ENCODE peak calls at places on chromosome 13, in ten cellular contexts. Q is endothelial cell of umbilical vein; G is stimulated activated CD4-positive, alpha-beta T cell treated with anti-CD3 and anti-CD28 coated beads, Interleukin-4, amount 100 ng/mL, for 24 hours; K is GM10248; I is GDM1; A is NCI-H1092 treated with DMSO at 0.1 percent for 48 hours; C is kidney tubule cell; U is AG20443; O is mucosa of gallbladder; S is CD4-positive, alpha-beta T cell. P is an unnamed sample.

GRCh38 chr13:110503037-110503901 is 58.3 kb downstream of the RAB20 start:
- DNase-seq in S (no peak), A (no peak), G (no peak), I (no peak), K (no peak), O (no peak), C (no peak), Q (no peak), U (peak), P (no peak)

GRCh38 chr13:52353116-52353718 is 52.8 kb downstream of the THSD1 start:
- DNase-seq in O (no peak), K (no peak), I (no peak), Q (no peak), A (no peak), U (peak), C (no peak), G (no peak), S (no peak), P (no peak)

GRCh38 chr13:91368676-91369425 is 21.4 kb downstream of the MIR17HG start:
- DNase-seq in G (peak), Q (no peak), S (no peak), I (no peak), C (peak), K (no peak), A (no peak), O (no peak), U (no peak), P (no peak)

GRCh38 chr13:91278888-91279287 is 68.6 kb upstream of the MIR17HG start:
- DNase-seq in Q (no peak), K (no peak), G (no peak), U (no peak), C (no peak), S (no peak), I (peak), O (no peak), A (no peak), P (no peak)

GRCh38 chr13:105069106-105069505 is 1466.4 kb downstream of the EFNB2 start:
- DNase-seq in S (no peak), G (no peak), U (no peak), I (no peak), O (no peak), C (no peak), K (no peak), A (no peak), Q (no peak), P (no peak)

GRCh38 chr13:94419304-94419943 is 60.1 kb downstream of the DCT start:
- DNase-seq in U (no peak), K (no peak), A (no peak), S (no peak), G (peak), O (no peak), I (no peak), Q (peak), C (peak), P (peak)

GRCh38 chr13:24148414-24149305 is 11.9 kb upstream of the SPATA13 start:
- DNase-seq in K (no peak), G (no peak), S (no peak), O (peak), Q (peak), A (no peak), C (peak), I (no peak), U (peak), P (no peak)

GRCh38 chr13:50893211-50893852 is 16.3 kb upstream of the RNASEH2B start:
- DNase-seq in O (no peak), G (no peak), S (no peak), U (peak), A (no peak), Q (no peak), C (no peak), K (peak), I (peak), P (peak)

GRCh38 chr13:30108913-30109237 is 198.5 kb downstream of the KATNAL1 start:
- DNase-seq in S (no peak), I (no peak), C (peak), A (no peak), O (peak), Q (no peak), U (no peak), G (no peak), K (no peak), P (no peak)

GRCh38 chr13:30103161-30103858 is 204.0 kb downstream of the KATNAL1 start:
- DNase-seq in G (no peak), O (no peak), A (no peak), Q (no peak), I (no peak), K (no peak), S (no peak), C (no peak), U (no peak), P (no peak)

GRCh38 chr13:40061466-40062450 is 406.3 kb downstream of the COG6 start:
- DNase-seq in A (peak), G (no peak), Q (no peak), K (no peak), C (peak), O (no peak), U (peak), I (no peak), S (no peak), P (no peak)

GRCh38 chr13:52599037-52599852 is 43.0 kb upstream of the HNRNPA1L2 start:
- DNase-seq in O (no peak), S (no peak), K (no peak), A (peak), C (no peak), Q (peak), I (no peak), G (no peak), U (peak), P (no peak)